ENCODE peak calls at places on chromosomes 11 and 22, in eight cellular contexts. M is GM23248; I is effector memory CD4-positive, alpha-beta T cell; Y is M059J; T is IMR-90; K is pancreas; V is activated CD4-positive, alpha-beta T cell treated with anti-CD3 and anti-CD28 coated beads, Interleukin-2, amount 50 U/mL, for 24 hours; U is Right ventricle myocardium inferior. N is an unnamed sample.

GRCh38 chr11:67285541-67286498 is 3.3 kb upstream of the ANKRD13D start:
- DNase-seq in U (peak; percentile 63), I (peak; percentile 42), M (no peak), T (no peak), Y (no peak), V (no peak), K (peak; percentile 33), N (no peak)

GRCh38 chr22:32473388-32473952 is 1.1 kb upstream of the FBXO7 start:
- DNase-seq in U (no peak), V (no peak), I (no peak), Y (peak; percentile 51), T (peak; percentile 70), M (peak; percentile 68), K (no peak), N (peak; percentile 39)

GRCh38 chr22:32735516-32735915 is 66.0 kb upstream of the TIMP3 start:
- DNase-seq in T (no peak), V (no peak), K (no peak), U (no peak), M (no peak), I (no peak), Y (no peak), N (no peak)

GRCh38 chr22:37245740-37246139 is 1.7 kb upstream of the RAC2 start:
- DNase-seq in Y (no peak), V (no peak), I (no peak), T (peak; percentile 37), M (no peak), K (no peak), U (no peak), N (no peak)

GRCh38 chr22:46742576-46743221 is 4.6 kb upstream of the CERK start:
- DNase-seq in K (no peak), M (no peak), U (peak; percentile 45), I (no peak), T (no peak), V (no peak), Y (peak; percentile 40), N (no peak)

GRCh38 chr11:114060402-114061052 is 1.0 kb downstream of the ZBTB16 start:
- DNase-seq in K (peak; percentile 61), Y (no peak), M (peak; percentile 57), I (no peak), T (no peak), V (no peak), U (peak; percentile 79), N (no peak)

GRCh38 chr22:39012525-39013516 is 1.2 kb upstream of the APOBEC3C start:
- DNase-seq in M (no peak), K (no peak), U (no peak), Y (no peak), T (no peak), V (no peak), I (no peak), N (no peak)

GRCh38 chr11:118410055-118410745 is 8.8 kb downstream of the ATP5MG start:
- DNase-seq in K (no peak), M (no peak), T (no peak), Y (no peak), U (no peak), V (no peak), I (no peak), N (no peak)

GRCh38 chr11:61690706-61691377 is 10.7 kb downstream of the DAGLA start:
- DNase-seq in I (no peak), M (no peak), K (no peak), Y (no peak), T (no peak), U (peak; percentile 15), V (no peak), N (no peak)

GRCh38 chr11:122748968-122749687 is 89.2 kb upstream of the CRTAM start:
- DNase-seq in Y (peak; percentile 93), K (no peak), M (peak; percentile 97), I (no peak), V (no peak), T (peak; percentile 95), U (no peak), N (no peak)

GRCh38 chr11:83583953-83584352 is 297.8 kb upstream of the CCDC90B start:
- DNase-seq in U (no peak), T (peak; percentile 80), M (peak; percentile 95), K (no peak), Y (peak; percentile 55), I (no peak), V (no peak), N (no peak)